ENCODE peak calls at places on chromosomes 16 and 17, in four cellular contexts. K is body of pancreas, Q is fibroblast of lung, Z is GM13977. R is an unnamed sample.

GRCh38 chr17:9259419-9259818 is 238.1 kb downstream of the NTN1 start:
- DNase-seq in K (peak; percentile 29), Q (peak; percentile 65), Z (no peak), R (no peak)

GRCh38 chr16:16136588-16136987 is 86.7 kb downstream of the ABCC6 start:
- DNase-seq in K (no peak), Q (no peak), Z (no peak), R (no peak)

GRCh38 chr17:31595076-31595475 is 203.6 kb downstream of the RAB11FIP4 start:
- DNase-seq in K (no peak), Q (peak; percentile 78), Z (no peak), R (no peak)

GRCh38 chr16:88473666-88474534 is 20.8 kb downstream of the ZFPM1 start:
- DNase-seq in K (peak; percentile 84), Q (peak; percentile 57), Z (no peak), R (no peak)

GRCh38 chr17:64777413-64778101 is 115.5 kb upstream of the SMURF2 start:
- DNase-seq in K (peak; percentile 63), Q (no peak), Z (no peak), R (no peak)

GRCh38 chr16:31080035-31080629 is 5.9 kb downstream of the ZNF646 start:
- DNase-seq in K (no peak), Q (no peak), Z (no peak), R (no peak)

GRCh38 chr16:11133344-11133921 is 122.6 kb downstream of the SOCS1 start:
- DNase-seq in K (peak; percentile 89), Q (peak; percentile 98), Z (no peak), R (peak; percentile 88)

GRCh38 chr17:48149174-48150106 is 41.9 kb downstream of the SNX11 start:
- DNase-seq in K (no peak), Q (no peak), Z (no peak), R (no peak)

GRCh38 chr17:67482784-67483183 is 105.7 kb downstream of the PITPNC1 start:
- DNase-seq in K (no peak), Q (no peak), Z (no peak), R (no peak)

GRCh38 chr17:66777689-66778225 is 57.2 kb upstream of the CACNG5 start:
- DNase-seq in K (no peak), Q (peak; percentile 70), Z (no peak), R (no peak)

GRCh38 chr17:46194393-46195216 is 1.4 kb upstream of the KANSL1 start:
- DNase-seq in K (peak; percentile 32), Q (peak; percentile 44), Z (peak; percentile 75), R (peak; percentile 58)

GRCh38 chr16:54846761-54847160 is 83.9 kb upstream of the IRX5 start:
- DNase-seq in K (peak; percentile 7), Q (peak; percentile 33), Z (no peak), R (peak; percentile 81)

GRCh38 chr16:85176541-85177447 is 64.5 kb upstream of the CIBAR2 start:
- DNase-seq in K (no peak), Q (no peak), Z (no peak), R (no peak)

GRCh38 chr17:2564876-2565275 is 28.6 kb upstream of the PAFAH1B1 start:
- DNase-seq in K (peak; percentile 8), Q (peak; percentile 21), Z (no peak), R (peak; percentile 68)

GRCh38 chr17:40417258-40417608 is 463 bp downstream of the TOP2A start:
- DNase-seq in K (no peak), Q (peak; percentile 12), Z (peak; percentile 43), R (no peak)

DNA sequence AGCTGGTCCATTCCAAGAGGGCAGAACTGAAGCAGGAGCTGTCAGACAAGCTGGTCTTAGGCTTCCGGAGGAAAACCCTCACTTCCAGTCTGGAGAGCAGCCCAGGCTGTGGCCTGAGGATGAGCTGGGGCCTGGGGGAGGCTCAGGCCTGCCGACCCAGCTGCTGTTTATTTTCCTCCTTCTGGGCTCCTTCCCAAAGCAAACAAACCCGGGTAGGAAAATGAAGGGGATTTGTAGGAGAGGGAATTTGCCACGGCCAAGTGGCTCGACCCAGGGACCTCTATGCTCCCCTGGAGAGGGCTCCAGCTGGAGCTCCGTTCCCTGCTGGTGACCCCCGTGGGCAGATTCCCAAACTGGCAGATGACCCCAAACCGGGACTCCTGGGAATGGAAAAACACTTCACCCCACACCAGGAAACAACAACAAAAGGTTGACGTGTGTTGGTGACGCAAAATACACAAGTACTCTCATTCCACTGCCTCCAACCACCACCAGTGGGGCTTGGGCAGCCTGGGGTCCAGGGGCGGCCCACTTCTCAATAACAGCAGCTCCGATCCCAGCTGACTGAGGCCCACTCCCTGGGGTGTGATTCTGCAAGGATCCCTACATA is 8.8 kb downstream of the JUP start:
- DNase-seq in K (peak; percentile 78), Q (peak; percentile 94), Z (no peak), R (peak; percentile 92)
- TF ChIP-seq CTCF in K (peak; percentile 29), Q (no peak), Z (no peak), R (no peak)

DNA sequence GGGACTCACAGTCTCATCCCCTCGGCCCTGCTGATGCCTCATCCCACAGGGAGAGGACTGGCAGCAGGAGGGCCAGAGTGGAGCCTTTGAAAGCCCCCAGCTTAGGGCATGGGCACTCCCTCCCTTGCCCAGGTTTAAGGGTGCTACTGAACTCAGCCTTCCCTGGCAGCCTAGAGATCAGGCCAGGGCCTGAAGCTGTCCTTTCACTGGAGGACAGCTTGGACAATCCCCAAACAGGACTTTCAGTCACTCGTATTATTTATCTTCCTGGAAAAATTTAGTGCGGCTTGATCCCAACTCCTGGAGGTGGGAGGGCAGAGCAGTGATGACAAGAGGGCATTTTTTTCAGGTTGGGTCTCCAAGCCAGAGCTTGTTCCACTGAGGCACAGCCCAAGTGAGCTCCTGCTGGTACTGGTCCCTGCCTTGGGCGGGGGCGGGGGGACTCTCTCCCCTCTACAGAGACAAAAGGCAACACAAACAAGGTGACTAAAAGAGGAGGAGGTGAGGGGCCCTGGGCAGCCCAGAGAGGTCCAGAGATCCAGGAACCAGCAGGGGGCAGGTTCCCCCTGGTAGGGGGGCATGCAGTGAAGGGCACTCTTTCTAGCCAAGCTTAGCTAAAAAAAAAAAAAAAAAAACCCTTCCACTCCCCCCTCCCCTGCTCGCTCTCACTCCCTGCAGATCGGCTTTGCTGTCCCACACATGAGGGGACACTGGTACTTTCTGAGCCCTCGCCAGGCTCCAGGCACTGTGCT is 1.7 kb downstream of the ZNF385C start:
- DNase-seq in K (no peak), Q (no peak), Z (no peak), R (no peak)
- TF ChIP-seq CTCF in K (no peak), Q (no peak), Z (no peak), R (no peak)

GRCh38 chr17:55053855-55054254 is 85.3 kb downstream of the STXBP4 start:
- DNase-seq in K (no peak), Q (no peak), Z (no peak), R (no peak)
- TF ChIP-seq CTCF in K (no peak), Q (no peak), Z (peak; percentile 34), R (peak; percentile 43)

GRCh38 chr16:58306327-58306726 is 11.5 kb upstream of the PRSS54 start:
- DNase-seq in K (peak; percentile 37), Q (peak; percentile 24), Z (no peak), R (peak; percentile 55)
- TF ChIP-seq CTCF in K (peak; percentile 21), Q (peak; percentile 41), Z (peak; percentile 71), R (peak; percentile 45)